ENCODE peak calls at places on chromosomes 7 and 10, in six cellular contexts. Q is nephron progenitor cell, N is bronchial epithelial cell, X is fibroblast of mammary gland, K is right atrium auricular region, A is astrocyte. T is an unnamed sample.

GRCh38 chr7:8214162-8214897 is 47.6 kb downstream of the ICA1 start:
- DNase-seq in K (no peak), Q (no peak), A (peak), X (peak), N (peak), T (no peak)

GRCh38 chr7:97015279-97015678 is 9.4 kb downstream of the DLX5 start:
- DNase-seq in X (no peak), A (no peak), N (no peak), K (no peak), Q (no peak), T (no peak)

GRCh38 chr7:4682621-4683042 is 537 bp downstream of the FOXK1 start:
- DNase-seq in Q (peak), K (no peak), N (peak), X (no peak), A (peak), T (no peak)

GRCh38 chr10:91617073-91617580 is 15.7 kb downstream of the PPP1R3C start:
- DNase-seq in K (no peak), X (peak), A (peak), N (peak), Q (no peak), T (no peak)

GRCh38 chr7:65980478-65981250 is 1.3 kb downstream of the GUSB start:
- DNase-seq in A (peak), K (peak), X (peak), N (no peak), Q (peak), T (no peak)

GRCh38 chr10:102744374-102745051 is 765 bp downstream of the WBP1L start:
- DNase-seq in Q (peak), X (peak), K (no peak), N (no peak), A (no peak), T (no peak)

GRCh38 chr10:14821635-14822375 is 16.0 kb downstream of the CDNF start:
- DNase-seq in A (no peak), X (no peak), K (no peak), N (no peak), Q (no peak), T (no peak)

GRCh38 chr10:132309879-132310591 is 2.3 kb upstream of the STK32C start:
- DNase-seq in A (no peak), Q (no peak), X (no peak), N (no peak), K (no peak), T (no peak)

GRCh38 chr7:140564643-140565042 is 76.0 kb downstream of the DENND2A start:
- DNase-seq in A (peak), N (peak), X (peak), Q (peak), K (no peak), T (no peak)

GRCh38 chr7:30928254-30928872 is 16.7 kb downstream of the AQP1 start:
- DNase-seq in K (no peak), Q (no peak), X (no peak), N (no peak), A (no peak), T (no peak)

GRCh38 chr10:45063605-45064231 is 63.0 kb downstream of the ZNF22 start:
- DNase-seq in A (no peak), X (peak), N (peak), K (no peak), Q (no peak), T (no peak)

GRCh38 chr7:139094596-139094995 is 14.9 kb downstream of the ZC3HAV1 start:
- DNase-seq in Q (no peak), N (no peak), A (no peak), K (no peak), X (peak), T (no peak)

GRCh38 chr7:74430961-74431466 is 22.7 kb upstream of the GTF2IRD1 start:
- DNase-seq in Q (no peak), N (no peak), X (no peak), K (no peak), A (no peak), T (no peak)

GRCh38 chr7:116692599-116693308 is 20.8 kb downstream of the MET start:
- DNase-seq in A (peak), N (peak), K (no peak), Q (no peak), X (peak), T (no peak)

GRCh38 chr10:36177071-36177470 is 535.0 kb upstream of the FZD8 start:
- DNase-seq in N (no peak), K (no peak), A (no peak), X (peak), Q (no peak), T (no peak)

GRCh38 chr10:33293531-33294170 is 40.8 kb downstream of the NRP1 start:
- DNase-seq in K (no peak), Q (no peak), X (no peak), A (no peak), N (no peak), T (no peak)

GRCh38 chr10:11218395-11218794 is 200.7 kb downstream of the CELF2 start:
- DNase-seq in A (no peak), K (no peak), N (no peak), Q (no peak), X (no peak), T (no peak)

GRCh38 chr7:42876182-42877068 is 35.4 kb downstream of the C7orf25 start:
- DNase-seq in Q (peak), N (peak), K (no peak), A (peak), X (peak), T (no peak)

GRCh38 chr7:111090834-111091233 is at the start of gene LRRN3:
- DNase-seq in Q (peak), K (no peak), N (no peak), A (peak), X (peak), T (no peak)

GRCh38 chr10:69731184-69731583 is 70.5 kb upstream of the COL13A1 start:
- DNase-seq in K (no peak), A (peak), Q (no peak), X (no peak), N (no peak), T (no peak)

GRCh38 chr10:102869290-102870198 is at the start of gene AS3MT:
- DNase-seq in K (no peak), Q (peak), N (no peak), X (no peak), A (no peak), T (no peak)

GRCh38 chr10:102480396-102480795 is 22.1 kb downstream of the ACTR1A start:
- DNase-seq in A (no peak), N (no peak), Q (no peak), X (no peak), K (no peak), T (no peak)

GRCh38 chr10:33037726-33038125 is 79.7 kb upstream of the ITGB1 start:
- DNase-seq in K (no peak), Q (no peak), X (no peak), N (no peak), A (no peak), T (no peak)

GRCh38 chr10:103982639-103983038 is 15.7 kb downstream of the SLK start:
- DNase-seq in A (no peak), K (no peak), X (no peak), N (no peak), Q (peak), T (no peak)

GRCh38 chr7:159065151-159065550 is 79.5 kb downstream of the VIPR2 start:
- DNase-seq in N (no peak), X (no peak), K (peak), A (no peak), Q (no peak), T (no peak)

GRCh38 chr10:114437456-114438292 is 33.4 kb upstream of the AFAP1L2 start:
- DNase-seq in K (no peak), A (no peak), Q (no peak), N (peak), X (peak), T (no peak)
- TF ChIP-seq CTCF in K (peak), A (peak), Q (peak), N (peak), X (peak), T (no peak)

DNA sequence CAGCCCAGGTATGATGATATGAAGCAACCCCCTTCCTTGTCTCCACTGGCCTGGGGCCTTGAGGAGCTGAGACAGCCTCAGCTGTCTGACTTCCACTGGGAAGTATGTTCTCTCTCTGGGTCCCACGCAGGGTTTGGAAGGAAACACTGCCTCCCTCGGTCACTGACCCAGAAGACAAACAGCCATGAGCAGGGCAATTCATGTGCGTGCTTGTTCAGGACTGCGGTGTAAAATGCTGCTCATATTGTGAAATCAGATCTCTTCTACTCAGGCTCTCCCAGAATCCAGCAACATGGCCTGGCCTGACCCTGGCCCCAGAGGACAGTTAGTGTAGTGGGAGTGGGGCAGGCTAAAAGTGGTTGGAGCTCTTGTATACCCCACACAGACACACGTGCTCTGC is 2.8 kb downstream of the CLCN1 start:
- DNase-seq in X (peak), A (no peak), K (peak), N (peak), Q (no peak), T (no peak)
- TF ChIP-seq CTCF in X (no peak), A (no peak), K (no peak), N (peak), Q (no peak), T (no peak)

GRCh38 chr10:61730671-61731070 is 67.9 kb downstream of the CABCOCO1 start:
- DNase-seq in A (no peak), Q (no peak), N (no peak), X (no peak), K (no peak), T (no peak)

GRCh38 chr10:61732635-61733278 is 70.0 kb downstream of the CABCOCO1 start:
- DNase-seq in K (no peak), N (no peak), A (no peak), Q (no peak), X (no peak), T (no peak)

GRCh38 chr10:61735879-61736278 is 73.2 kb downstream of the CABCOCO1 start:
- DNase-seq in Q (no peak), X (no peak), K (no peak), N (no peak), A (no peak), T (no peak)

GRCh38 chr10:61731638-61732037 is 68.9 kb downstream of the CABCOCO1 start:
- DNase-seq in Q (no peak), K (no peak), N (no peak), X (no peak), A (no peak), T (no peak)

GRCh38 chr10:61733358-61733940 is 70.7 kb downstream of the CABCOCO1 start:
- DNase-seq in Q (peak), K (no peak), N (peak), X (peak), A (peak), T (no peak)
- TF ChIP-seq CTCF in Q (peak), K (peak), N (peak), X (peak), A (peak), T (peak)

DNA sequence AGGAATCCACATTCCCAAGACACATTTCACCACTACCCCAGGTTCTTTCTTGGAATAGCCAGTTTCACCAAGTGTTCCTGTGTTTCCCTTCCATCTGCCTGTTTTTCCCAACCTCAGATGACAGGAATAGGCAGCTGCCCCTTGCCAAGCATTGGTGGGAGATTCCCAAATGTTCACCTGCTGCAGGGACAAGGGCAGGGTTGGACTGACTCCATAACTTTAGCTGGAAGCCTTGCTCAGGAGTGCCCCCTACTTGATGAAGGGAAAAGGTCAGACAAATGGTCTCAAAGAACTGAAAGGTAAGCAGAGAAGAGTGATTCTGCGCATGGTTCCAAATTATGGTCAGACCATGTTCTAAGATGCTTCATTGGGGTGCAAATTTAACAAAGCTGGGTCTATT is 45.1 kb upstream of the LYZL1 start:
- DNase-seq in A (no peak), Q (no peak), X (peak), K (no peak), N (peak), T (no peak)
- TF ChIP-seq CTCF in A (peak), Q (no peak), X (peak), K (no peak), N (peak), T (no peak)

DNA sequence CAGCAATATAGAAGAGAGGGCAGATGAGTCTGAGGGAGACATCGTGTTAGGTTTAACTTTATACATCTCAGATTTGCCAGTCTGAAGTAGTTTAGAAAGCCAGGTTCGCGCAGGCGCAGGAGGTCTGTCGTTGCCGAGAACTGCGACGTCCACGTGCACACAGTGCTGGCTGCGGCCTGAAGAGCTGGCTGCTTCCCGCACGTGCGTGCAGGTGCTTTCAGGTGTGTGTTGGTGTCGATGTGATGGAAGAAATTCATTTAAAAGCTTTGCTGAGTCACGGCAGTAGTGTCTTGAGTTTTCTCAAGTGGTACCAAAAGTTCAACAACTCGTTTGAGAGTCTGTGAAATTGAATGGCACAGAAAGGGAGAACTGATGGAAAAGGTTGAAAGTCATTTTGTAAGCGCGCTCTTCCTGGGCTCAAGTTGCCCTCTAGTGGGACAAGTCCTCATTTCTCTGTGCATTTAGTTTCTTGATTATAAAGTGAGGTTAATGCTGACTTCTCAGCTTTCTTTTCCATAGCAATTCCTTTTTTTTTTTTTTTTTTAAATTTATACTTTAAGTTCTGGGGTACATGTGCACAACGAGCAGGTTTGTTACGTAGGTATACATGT is 18.7 kb downstream of the WDR37 start:
- DNase-seq in K (peak), X (no peak), N (peak), A (no peak), Q (no peak), T (no peak)
- TF ChIP-seq CTCF in K (no peak), X (peak), N (peak), A (peak), Q (no peak), T (no peak)

GRCh38 chr7:21526448-21526847 is 16.4 kb upstream of the DNAH11 start:
- DNase-seq in K (no peak), N (no peak), X (no peak), A (no peak), Q (no peak), T (no peak)

GRCh38 chr7:21526007-21526406 is 16.8 kb upstream of the DNAH11 start:
- DNase-seq in N (peak), X (peak), A (no peak), Q (no peak), K (no peak), T (no peak)

DNA sequence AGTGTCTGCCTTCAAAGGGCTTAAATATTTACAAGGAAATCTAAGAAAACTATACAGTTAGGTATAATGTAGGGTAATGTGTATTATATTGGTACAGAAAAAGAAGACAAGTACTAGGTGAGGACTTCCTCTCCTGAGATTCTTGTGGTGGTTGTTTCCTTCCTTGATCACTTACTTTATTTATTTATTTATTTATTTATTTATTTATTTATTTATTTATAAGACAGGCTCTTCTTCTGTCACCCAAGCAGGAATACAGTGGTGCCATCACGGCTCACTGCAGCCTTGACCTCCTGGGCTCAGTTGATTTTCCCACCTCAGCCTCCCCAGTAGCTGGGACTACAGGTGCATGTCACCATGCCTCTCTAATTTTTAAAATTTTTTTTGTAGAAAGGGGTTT is 18.2 kb upstream of the DNAH11 start:
- DNase-seq in K (no peak), N (no peak), Q (no peak), X (no peak), A (no peak), T (no peak)
- TF ChIP-seq CTCF in K (no peak), N (no peak), Q (no peak), X (no peak), A (no peak), T (no peak)

GRCh38 chr10:1297566-1298301 is 241.5 kb downstream of the WDR37 start:
- DNase-seq in K (no peak), N (no peak), A (no peak), Q (peak), X (no peak), T (no peak)
- TF ChIP-seq CTCF in K (no peak), N (no peak), A (no peak), Q (no peak), X (no peak), T (no peak)

T was measured in vagina.